ENCODE peak calls at places on chromosomes 7 and 10, in six cellular contexts. R is mesenchymal stem cell, L is SK-N-SH, O is GM23248, S is HCT116, Q is H1. Y is an unnamed sample.

GRCh38 chr10:124709862-124710261 is 34.3 kb downstream of the FAM53B start:
- DNase-seq in R (no peak), L (no peak), O (no peak), S (no peak), Q (no peak), Y (no peak)

GRCh38 chr10:1069680-1070079 is 13.5 kb downstream of the WDR37 start:
- DNase-seq in R (no peak), L (no peak), O (no peak), S (no peak), Q (no peak), Y (no peak)

GRCh38 chr7:74575083-74575803 is 82.3 kb upstream of the GTF2I start:
- DNase-seq in R (peak; percentile 59), L (no peak), O (peak; percentile 69), S (no peak), Q (no peak), Y (no peak)

GRCh38 chr10:8444630-8445029 is 390.1 kb downstream of the GATA3 start:
- DNase-seq in R (peak; percentile 1), L (peak; percentile 75), O (no peak), S (no peak), Q (peak; percentile 25), Y (no peak)

GRCh38 chr10:107542016-107542415 is 377.5 kb upstream of the SORCS1 start:
- DNase-seq in R (no peak), L (no peak), O (no peak), S (no peak), Q (no peak), Y (no peak)

GRCh38 chr10:52115823-52116222 is 198.3 kb upstream of the DKK1 start:
- DNase-seq in R (no peak), L (no peak), O (peak; percentile 6), S (no peak), Q (no peak), Y (peak; percentile 22)

GRCh38 chr10:8296090-8296741 is 241.7 kb downstream of the GATA3 start:
- DNase-seq in R (no peak), L (no peak), O (no peak), S (no peak), Q (no peak), Y (no peak)

GRCh38 chr10:20962165-20962564 is 65.1 kb upstream of the NEBL start:
- DNase-seq in R (no peak), L (no peak), O (no peak), S (no peak), Q (no peak), Y (peak; percentile 86)

GRCh38 chr10:98403812-98404504 is 11.0 kb downstream of the PYROXD2 start:
- DNase-seq in R (peak; percentile 44), L (no peak), O (peak; percentile 85), S (no peak), Q (no peak), Y (peak; percentile 47)

GRCh38 chr10:107166378-107166777 is 1.9 kb upstream of the SORCS1 start:
- DNase-seq in R (no peak), L (peak; percentile 28), O (no peak), S (no peak), Q (no peak), Y (no peak)

GRCh38 chr7:68571286-68571685 is 1027.0 kb upstream of the AUTS2 start:
- DNase-seq in R (no peak), L (no peak), O (no peak), S (no peak), Q (no peak), Y (no peak)

GRCh38 chr7:159030490-159031134 is 114.1 kb downstream of the VIPR2 start:
- DNase-seq in R (peak; percentile 38), L (peak; percentile 97), O (peak; percentile 7), S (peak; percentile 27), Q (peak; percentile 27), Y (no peak)

GRCh38 chr10:72661436-72661835 is 30.5 kb upstream of the MCU start:
- DNase-seq in R (no peak), L (no peak), O (no peak), S (no peak), Q (no peak), Y (no peak)

GRCh38 chr7:77664715-77665114 is 31.5 kb upstream of the RSBN1L start:
- DNase-seq in R (no peak), L (no peak), O (peak; percentile 10), S (no peak), Q (no peak), Y (no peak)

GRCh38 chr10:109974509-109975191 is 33.1 kb upstream of the ADD3 start:
- DNase-seq in R (no peak), L (peak; percentile 54), O (peak; percentile 53), S (no peak), Q (no peak), Y (peak; percentile 50)

GRCh38 chr7:47757946-47758371 is 176.0 kb upstream of the TNS3 start:
- DNase-seq in R (peak; percentile 87), L (no peak), O (peak; percentile 95), S (no peak), Q (no peak), Y (peak; percentile 94)

GRCh38 chr10:73910401-73910763 is 550 bp upstream of the PLAU start:
- DNase-seq in R (peak; percentile 82), L (peak; percentile 56), O (no peak), S (no peak), Q (no peak), Y (no peak)

GRCh38 chr7:130632111-130632510 is 36.4 kb downstream of the COPG2 start:
- DNase-seq in R (peak; percentile 36), L (no peak), O (peak; percentile 45), S (peak; percentile 26), Q (no peak), Y (peak; percentile 26)

GRCh38 chr10:28677889-28678686 is 767 bp downstream of the BAMBI start:
- DNase-seq in R (peak; percentile 37), L (peak; percentile 40), O (peak; percentile 47), S (no peak), Q (no peak), Y (peak; percentile 28)

GRCh38 chr7:120729300-120729699 is 128.6 kb downstream of the TSPAN12 start:
- DNase-seq in R (peak; percentile 31), L (no peak), O (peak; percentile 6), S (no peak), Q (no peak), Y (peak; percentile 27)

GRCh38 chr10:49173848-49174247 is 14.3 kb downstream of the TMEM273 start:
- DNase-seq in R (no peak), L (no peak), O (no peak), S (no peak), Q (no peak), Y (no peak)

GRCh38 chr10:33453081-33453850 is 118.8 kb upstream of the NRP1 start:
- DNase-seq in R (no peak), L (no peak), O (peak; percentile 75), S (no peak), Q (no peak), Y (peak; percentile 91)

GRCh38 chr7:148856035-148856881 is 27.8 kb downstream of the EZH2 start:
- DNase-seq in R (peak; percentile 53), L (peak; percentile 64), O (peak; percentile 55), S (peak; percentile 28), Q (no peak), Y (peak; percentile 51)

GRCh38 chr10:29618341-29619171 is 16.2 kb downstream of the SVIL start:
- DNase-seq in R (peak; percentile 89), L (no peak), O (peak; percentile 47), S (no peak), Q (no peak), Y (peak; percentile 18)

GRCh38 chr10:79310217-79310865 is 36.9 kb upstream of the PPIF start:
- DNase-seq in R (no peak), L (peak; percentile 33), O (no peak), S (no peak), Q (no peak), Y (no peak)

GRCh38 chr7:90708841-90709317 is 112.8 kb downstream of the CDK14 start:
- DNase-seq in R (peak; percentile 30), L (no peak), O (peak; percentile 41), S (peak; percentile 38), Q (no peak), Y (peak; percentile 32)

GRCh38 chr10:121085386-121085785 is 234.2 kb downstream of the WDR11 start:
- DNase-seq in R (no peak), L (no peak), O (no peak), S (no peak), Q (no peak), Y (no peak)

GRCh38 chr7:70238171-70238575 is 639.9 kb downstream of the AUTS2 start:
- DNase-seq in R (no peak), L (peak; percentile 16), O (no peak), S (no peak), Q (no peak), Y (no peak)

GRCh38 chr7:35249537-35249907 is 4.4 kb downstream of the TBX20 start:
- DNase-seq in R (no peak), L (no peak), O (no peak), S (no peak), Q (no peak), Y (no peak)

GRCh38 chr10:132422169-132422691 is 25.2 kb downstream of the PWWP2B start:
- DNase-seq in R (no peak), L (peak; percentile 47), O (no peak), S (no peak), Q (no peak), Y (no peak)
- H2AFZ ChIP-seq in R (no peak overlapping the region), L (no peak overlapping the region), O (peak overlapping the region; percentile 84), S (no peak overlapping the region), Q (no peak overlapping the region), Y (no peak overlapping the region)

GRCh38 chr10:15175587-15175986 is 7.1 kb upstream of the NMT2 start:
- DNase-seq in R (no peak), L (no peak), O (no peak), S (no peak), Q (no peak), Y (no peak)
- H3K9ac ChIP-seq in R (no peak overlapping the region), L (no peak overlapping the region), O (no peak overlapping the region), S (no peak overlapping the region), Q (no peak overlapping the region), Y (no peak overlapping the region)

DNA sequence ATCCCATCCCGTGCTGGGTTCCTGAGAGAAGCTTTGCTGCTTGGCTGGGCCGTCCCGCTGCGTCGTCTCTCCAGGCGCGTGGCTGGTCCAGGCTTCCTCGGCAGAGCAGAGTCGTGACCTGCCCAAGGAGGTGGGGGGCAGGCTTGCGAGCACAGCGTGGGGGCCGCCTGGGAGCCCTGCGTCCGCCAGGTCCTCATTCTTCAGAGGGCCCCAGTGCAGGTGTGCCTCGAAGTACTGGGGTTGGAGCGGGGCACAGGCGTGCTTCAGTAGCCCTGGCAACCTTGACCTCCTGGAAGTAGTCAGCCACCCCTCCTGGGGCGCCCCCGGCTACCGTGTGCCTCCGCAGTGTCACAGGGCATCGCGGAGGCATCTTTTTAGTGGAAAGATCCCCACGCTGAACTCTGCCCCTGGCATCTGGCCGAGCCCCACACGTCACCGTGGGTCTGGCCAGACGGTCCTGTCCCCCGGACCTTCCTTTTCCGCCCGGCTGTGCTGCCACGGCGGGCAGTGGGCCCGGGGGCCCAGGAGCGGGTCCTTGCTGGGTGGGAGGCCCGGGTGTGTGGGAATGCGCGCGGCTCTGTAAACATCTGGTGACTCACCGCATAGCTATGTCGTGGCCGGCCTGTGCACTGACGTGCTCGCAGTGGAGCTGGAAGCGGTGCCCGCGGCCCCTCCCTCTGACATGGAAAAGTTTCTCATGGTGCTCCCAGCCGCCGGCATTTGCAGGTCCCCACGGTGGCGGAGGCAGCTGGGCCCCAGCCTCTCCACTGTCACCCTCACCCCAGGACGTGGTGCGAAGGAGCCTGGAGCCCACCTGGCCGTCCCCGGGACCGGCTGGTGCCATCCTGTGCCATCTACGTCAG is 6.5 kb downstream of the MAFK start:
- DNase-seq in R (peak; percentile 99), L (peak; percentile 87), O (peak; percentile 100), S (peak; percentile 81), Q (no peak), Y (peak; percentile 99)
- H2AFZ ChIP-seq in R (no peak overlapping the region), L (no peak overlapping the region), O (no peak overlapping the region), S (no peak overlapping the region), Q (no peak overlapping the region), Y (no peak overlapping the region)

GRCh38 chr7:117728858-117729257 is 144.4 kb downstream of the CTTNBP2 start:
- DNase-seq in R (peak; percentile 12), L (no peak), O (no peak), S (no peak), Q (no peak), Y (no peak)

GRCh38 chr7:117730404-117730803 is 142.8 kb downstream of the CTTNBP2 start:
- DNase-seq in R (no peak), L (no peak), O (no peak), S (no peak), Q (no peak), Y (no peak)

GRCh38 chr7:117731455-117731854 is 141.8 kb downstream of the CTTNBP2 start:
- DNase-seq in R (peak; percentile 88), L (no peak), O (no peak), S (no peak), Q (no peak), Y (no peak)
- H3K9ac ChIP-seq in R (no peak overlapping the region), L (no peak overlapping the region), O (no peak overlapping the region), S (no peak overlapping the region), Q (no peak overlapping the region), Y (no peak overlapping the region)